ENCODE peak calls at places on chromosomes 1 and 21, in seven cellular contexts. One of them, this sample, is unnamed.

GRCh38 chr21:43262427-43262826 is 93.6 kb downstream of the CRYAA start:
- DNase-seq in BE2C: peak
- DNase-seq in OCI-LY7: no peak
- DNase-seq in brain microvascular endothelial cell: no peak
- DNase-seq in GM12865: no peak
- DNase-seq in MM.1S: no peak
- DNase-seq in dorsolateral prefrontal cortex: no peak
- DNase-seq in this sample: no peak

GRCh38 chr1:41900611-41901444 is 17.9 kb downstream of the HIVEP3 start:
- DNase-seq in OCI-LY7: no peak
- DNase-seq in dorsolateral prefrontal cortex: no peak
- DNase-seq in brain microvascular endothelial cell: no peak
- DNase-seq in BE2C: no peak
- DNase-seq in MM.1S: no peak
- DNase-seq in GM12865: no peak
- DNase-seq in this sample: peak

GRCh38 chr21:33866851-33867250 is 48.8 kb downstream of the ATP5PO start:
- DNase-seq in brain microvascular endothelial cell: peak
- DNase-seq in MM.1S: no peak
- DNase-seq in GM12865: no peak
- DNase-seq in dorsolateral prefrontal cortex: no peak
- DNase-seq in BE2C: no peak
- DNase-seq in OCI-LY7: no peak
- DNase-seq in this sample: peak

GRCh38 chr1:43269627-43270375 is at the start of gene TMEM125:
- DNase-seq in MM.1S: no peak
- DNase-seq in brain microvascular endothelial cell: no peak
- DNase-seq in dorsolateral prefrontal cortex: peak
- DNase-seq in BE2C: no peak
- DNase-seq in OCI-LY7: no peak
- DNase-seq in GM12865: no peak
- DNase-seq in this sample: no peak

GRCh38 chr1:54016343-54017282 is 1.4 kb downstream of the LDLRAD1 start:
- DNase-seq in dorsolateral prefrontal cortex: no peak
- DNase-seq in brain microvascular endothelial cell: peak
- DNase-seq in MM.1S: no peak
- DNase-seq in GM12865: no peak
- DNase-seq in BE2C: no peak
- DNase-seq in OCI-LY7: no peak
- DNase-seq in this sample: peak

GRCh38 chr1:112731451-112731850 is 16.3 kb upstream of the PPM1J start:
- DNase-seq in brain microvascular endothelial cell: no peak
- DNase-seq in MM.1S: no peak
- DNase-seq in dorsolateral prefrontal cortex: no peak
- DNase-seq in GM12865: no peak
- DNase-seq in OCI-LY7: no peak
- DNase-seq in BE2C: no peak
- DNase-seq in this sample: no peak

GRCh38 chr1:225454067-225454618 is 26.3 kb upstream of the LBR start:
- DNase-seq in MM.1S: no peak
- DNase-seq in OCI-LY7: peak
- DNase-seq in brain microvascular endothelial cell: no peak
- DNase-seq in BE2C: no peak
- DNase-seq in GM12865: no peak
- DNase-seq in dorsolateral prefrontal cortex: no peak
- DNase-seq in this sample: no peak

GRCh38 chr1:185257947-185258203 is 59.2 kb downstream of the IVNS1ABP start:
- DNase-seq in GM12865: no peak
- DNase-seq in BE2C: no peak
- DNase-seq in dorsolateral prefrontal cortex: no peak
- DNase-seq in brain microvascular endothelial cell: no peak
- DNase-seq in OCI-LY7: no peak
- DNase-seq in MM.1S: no peak
- DNase-seq in this sample: no peak

GRCh38 chr1:170886460-170886859 is 48.9 kb upstream of the MROH9 start:
- DNase-seq in OCI-LY7: no peak
- DNase-seq in MM.1S: no peak
- DNase-seq in brain microvascular endothelial cell: no peak
- DNase-seq in BE2C: no peak
- DNase-seq in GM12865: no peak
- DNase-seq in dorsolateral prefrontal cortex: no peak
- DNase-seq in this sample: no peak

DNA sequence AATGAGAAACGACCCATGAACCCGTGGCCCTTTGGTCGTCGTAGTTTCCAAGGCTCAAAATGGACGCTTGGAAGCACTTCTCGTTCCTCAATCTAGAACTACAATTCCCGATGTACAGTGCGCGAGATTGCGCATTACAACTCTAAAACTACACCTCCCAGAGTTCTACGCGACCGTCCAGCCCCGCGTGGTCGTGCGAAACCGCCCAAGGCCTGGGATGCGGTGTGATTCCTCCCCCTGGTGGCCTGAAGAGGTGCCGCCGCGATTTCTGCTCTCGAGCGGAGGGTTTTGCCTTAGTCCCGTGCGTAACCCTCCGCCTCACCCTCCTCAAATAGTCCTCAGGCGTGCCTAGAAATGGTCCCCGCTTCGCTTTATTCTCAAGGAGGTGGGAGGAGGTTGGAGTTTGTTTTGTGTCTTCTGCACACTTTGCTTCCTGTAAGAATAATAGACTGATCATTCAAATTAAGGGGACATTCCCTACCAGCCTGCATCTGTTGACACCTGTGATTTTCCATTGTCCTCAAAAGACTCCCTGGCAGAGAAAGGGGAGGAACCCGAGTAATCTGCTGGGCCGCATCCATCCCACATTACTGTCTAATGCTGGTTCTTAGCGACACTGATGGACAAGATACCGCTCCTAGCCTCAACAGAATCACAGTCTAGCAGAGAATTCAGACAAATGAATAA is 355 bp upstream of the PAFAH2 start:
- DNase-seq in BE2C: peak
- DNase-seq in GM12865: peak
- DNase-seq in dorsolateral prefrontal cortex: peak
- DNase-seq in OCI-LY7: peak
- DNase-seq in brain microvascular endothelial cell: peak
- DNase-seq in MM.1S: peak
- DNase-seq in this sample: peak
- H3K4me3 ChIP-seq in BE2C: peak
- H3K4me3 ChIP-seq in GM12865: peak
- H3K4me3 ChIP-seq in dorsolateral prefrontal cortex: peak
- H3K4me3 ChIP-seq in OCI-LY7: peak
- H3K4me3 ChIP-seq in brain microvascular endothelial cell: peak
- H3K4me3 ChIP-seq in MM.1S: peak
- H3K4me3 ChIP-seq in this sample: peak

GRCh38 chr1:63915121-63915520 is 141.3 kb downstream of the ROR1 start:
- DNase-seq in GM12865: peak
- DNase-seq in dorsolateral prefrontal cortex: no peak
- DNase-seq in OCI-LY7: peak
- DNase-seq in brain microvascular endothelial cell: no peak
- DNase-seq in MM.1S: no peak
- DNase-seq in BE2C: peak
- DNase-seq in this sample: no peak
- TF ChIP-seq CTCF in GM12865: peak
- TF ChIP-seq CTCF in dorsolateral prefrontal cortex: no peak
- TF ChIP-seq CTCF in OCI-LY7: peak
- TF ChIP-seq CTCF in brain microvascular endothelial cell: peak
- TF ChIP-seq CTCF in MM.1S: no peak
- TF ChIP-seq CTCF in BE2C: peak
- TF ChIP-seq CTCF in this sample: peak

DNA sequence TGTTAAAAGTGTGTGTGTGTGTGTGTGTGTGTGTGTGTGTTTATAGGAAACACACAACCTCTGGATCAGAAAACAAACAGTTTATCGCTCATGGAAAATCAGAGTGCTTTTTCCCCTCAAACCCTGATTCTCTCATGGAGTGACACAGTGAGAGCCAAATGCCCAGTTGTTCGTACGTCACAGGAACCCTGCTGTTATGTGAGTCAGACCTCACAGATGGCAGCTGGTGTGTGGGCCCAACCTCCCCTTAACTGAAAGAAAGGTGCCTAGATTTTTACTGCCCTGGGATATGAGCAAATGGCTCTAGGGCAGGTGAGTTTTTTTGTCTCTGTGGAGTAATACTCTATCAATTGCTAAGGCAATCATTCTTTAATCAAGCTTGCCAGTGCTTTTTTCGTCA is 1788.1 kb downstream of the BRINP3 start:
- DNase-seq in BE2C: no peak
- DNase-seq in GM12865: no peak
- DNase-seq in MM.1S: no peak
- DNase-seq in brain microvascular endothelial cell: peak
- DNase-seq in dorsolateral prefrontal cortex: no peak
- DNase-seq in OCI-LY7: no peak
- DNase-seq in this sample: no peak
- H3K4me3 ChIP-seq in BE2C: no peak
- H3K4me3 ChIP-seq in GM12865: no peak
- H3K4me3 ChIP-seq in MM.1S: no peak
- H3K4me3 ChIP-seq in brain microvascular endothelial cell: no peak
- H3K4me3 ChIP-seq in dorsolateral prefrontal cortex: no peak
- H3K4me3 ChIP-seq in OCI-LY7: no peak
- H3K4me3 ChIP-seq in this sample: no peak

DNA sequence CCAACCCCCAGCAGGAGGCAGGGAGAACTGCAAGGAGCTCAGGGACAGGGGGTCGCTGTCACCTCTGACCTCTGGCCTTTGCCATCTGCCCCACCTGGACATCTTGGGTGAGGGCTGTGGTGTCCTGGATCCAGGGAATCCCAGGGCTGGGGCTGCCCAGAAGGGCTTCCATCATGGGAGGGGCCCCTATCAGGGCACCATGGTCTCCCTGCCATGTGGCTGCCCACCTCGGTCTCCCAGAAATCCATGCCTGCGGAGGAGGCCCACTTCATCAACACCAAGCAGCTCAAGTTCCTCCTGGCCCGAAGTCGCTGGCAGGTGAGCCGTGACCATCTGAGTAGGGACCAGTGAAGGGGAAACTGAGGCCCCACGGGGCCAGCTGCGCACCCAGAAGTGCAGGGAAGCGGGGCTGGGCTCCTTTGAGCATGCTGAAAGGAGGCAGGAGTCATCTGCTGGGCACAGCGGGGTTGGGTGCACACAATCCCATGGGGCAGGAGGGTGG is 36.1 kb downstream of the TRIM11 start:
- DNase-seq in brain microvascular endothelial cell: no peak
- DNase-seq in OCI-LY7: no peak
- DNase-seq in GM12865: no peak
- DNase-seq in dorsolateral prefrontal cortex: no peak
- DNase-seq in MM.1S: no peak
- DNase-seq in BE2C: peak
- DNase-seq in this sample: no peak
- TF ChIP-seq CTCF in brain microvascular endothelial cell: no peak
- TF ChIP-seq CTCF in OCI-LY7: no peak
- TF ChIP-seq CTCF in GM12865: no peak
- TF ChIP-seq CTCF in dorsolateral prefrontal cortex: no peak
- TF ChIP-seq CTCF in MM.1S: no peak
- TF ChIP-seq CTCF in BE2C: no peak
- TF ChIP-seq CTCF in this sample: no peak

GRCh38 chr1:26921126-26921461 is 449 bp upstream of the NUDC start:
- DNase-seq in brain microvascular endothelial cell: no peak
- DNase-seq in OCI-LY7: no peak
- DNase-seq in GM12865: no peak
- DNase-seq in dorsolateral prefrontal cortex: no peak
- DNase-seq in BE2C: no peak
- DNase-seq in MM.1S: no peak
- DNase-seq in this sample: no peak
- H3K4me3 ChIP-seq in brain microvascular endothelial cell: peak
- H3K4me3 ChIP-seq in OCI-LY7: peak
- H3K4me3 ChIP-seq in GM12865: peak
- H3K4me3 ChIP-seq in dorsolateral prefrontal cortex: peak
- H3K4me3 ChIP-seq in BE2C: peak
- H3K4me3 ChIP-seq in MM.1S: peak
- H3K4me3 ChIP-seq in this sample: peak

GRCh38 chr1:220113136-220113695 is 19.3 kb downstream of the IARS2 start:
- DNase-seq in dorsolateral prefrontal cortex: no peak
- DNase-seq in BE2C: peak
- DNase-seq in GM12865: peak
- DNase-seq in brain microvascular endothelial cell: peak
- DNase-seq in OCI-LY7: peak
- DNase-seq in MM.1S: peak
- DNase-seq in this sample: no peak
- TF ChIP-seq CTCF in dorsolateral prefrontal cortex: peak
- TF ChIP-seq CTCF in BE2C: peak
- TF ChIP-seq CTCF in GM12865: peak
- TF ChIP-seq CTCF in brain microvascular endothelial cell: peak
- TF ChIP-seq CTCF in OCI-LY7: peak
- TF ChIP-seq CTCF in MM.1S: peak
- TF ChIP-seq CTCF in this sample: peak

GRCh38 chr1:153608089-153608672 is 4.8 kb downstream of the S100A16 start:
- DNase-seq in BE2C: no peak
- DNase-seq in dorsolateral prefrontal cortex: no peak
- DNase-seq in OCI-LY7: no peak
- DNase-seq in MM.1S: no peak
- DNase-seq in brain microvascular endothelial cell: peak
- DNase-seq in GM12865: no peak
- DNase-seq in this sample: no peak
- H3K4me3 ChIP-seq in BE2C: no peak
- H3K4me3 ChIP-seq in dorsolateral prefrontal cortex: peak
- H3K4me3 ChIP-seq in OCI-LY7: no peak
- H3K4me3 ChIP-seq in MM.1S: no peak
- H3K4me3 ChIP-seq in brain microvascular endothelial cell: peak
- H3K4me3 ChIP-seq in GM12865: no peak
- H3K4me3 ChIP-seq in this sample: peak

DNA sequence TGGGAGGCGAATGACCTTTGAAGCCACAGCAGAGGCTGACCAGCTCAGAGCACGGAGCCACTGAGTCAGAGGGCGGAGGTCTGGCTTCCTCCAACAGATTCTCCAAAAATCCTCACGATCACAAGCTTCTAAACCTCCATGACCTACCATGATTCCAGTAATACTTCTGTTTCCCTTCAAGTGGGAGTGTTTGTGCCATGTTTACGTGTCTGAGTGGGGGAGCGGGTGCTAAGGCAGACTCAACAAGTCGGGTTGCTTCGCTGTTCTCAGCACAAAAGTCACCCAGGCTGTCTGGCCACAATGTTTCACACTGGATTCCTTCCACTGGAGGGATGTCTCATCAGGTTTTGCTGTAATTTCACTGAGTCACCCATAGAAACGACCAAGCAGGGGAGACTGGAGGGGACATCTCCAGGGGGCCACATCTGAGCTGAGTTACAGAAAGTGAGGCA is 86.2 kb downstream of the SLC66A1 start:
- DNase-seq in BE2C: no peak
- DNase-seq in brain microvascular endothelial cell: peak
- DNase-seq in MM.1S: no peak
- DNase-seq in GM12865: no peak
- DNase-seq in dorsolateral prefrontal cortex: no peak
- DNase-seq in OCI-LY7: no peak
- DNase-seq in this sample: peak
- TF ChIP-seq CTCF in BE2C: no peak
- TF ChIP-seq CTCF in brain microvascular endothelial cell: peak
- TF ChIP-seq CTCF in MM.1S: no peak
- TF ChIP-seq CTCF in GM12865: no peak
- TF ChIP-seq CTCF in dorsolateral prefrontal cortex: no peak
- TF ChIP-seq CTCF in OCI-LY7: no peak
- TF ChIP-seq CTCF in this sample: peak

This sample was measured in HFF-Myc.